ENCODE peak calls at places on chromosomes 13 and 19, in nine cellular contexts. One of them, this sample, is unnamed.

GRCh38 chr19:52494518-52494917 is 33.0 kb upstream of the ZNF808 start:
- DNase-seq in ovary: no peak
- DNase-seq in stomach: no peak
- DNase-seq in breast epithelium: no peak
- DNase-seq in esophagus squamous epithelium: no peak
- DNase-seq in tibial nerve: no peak
- DNase-seq in heart left ventricle: no peak
- DNase-seq in body of pancreas: no peak
- DNase-seq in transverse colon: no peak
- DNase-seq in this sample: no peak

GRCh38 chr13:59621791-59622190 is 541.9 kb downstream of the DIAPH3 start:
- DNase-seq in ovary: no peak
- DNase-seq in stomach: no peak
- DNase-seq in breast epithelium: no peak
- DNase-seq in esophagus squamous epithelium: no peak
- DNase-seq in tibial nerve: no peak
- DNase-seq in heart left ventricle: no peak
- DNase-seq in body of pancreas: no peak
- DNase-seq in transverse colon: no peak
- DNase-seq in this sample: no peak

GRCh38 chr13:34412295-34412694 is 529.8 kb upstream of the NBEA start:
- DNase-seq in ovary: no peak
- DNase-seq in stomach: no peak
- DNase-seq in breast epithelium: no peak
- DNase-seq in esophagus squamous epithelium: no peak
- DNase-seq in tibial nerve: no peak
- DNase-seq in heart left ventricle: no peak
- DNase-seq in body of pancreas: no peak
- DNase-seq in transverse colon: no peak
- DNase-seq in this sample: no peak

GRCh38 chr13:99605417-99606321 is 104.4 kb downstream of the TM9SF2 start:
- DNase-seq in ovary: peak; percentile 33
- DNase-seq in stomach: peak; percentile 50
- DNase-seq in breast epithelium: no peak
- DNase-seq in esophagus squamous epithelium: no peak
- DNase-seq in tibial nerve: no peak
- DNase-seq in heart left ventricle: peak; percentile 35
- DNase-seq in body of pancreas: peak; percentile 75
- DNase-seq in transverse colon: peak; percentile 75
- DNase-seq in this sample: peak; percentile 49

GRCh38 chr13:111874981-111875380 is 192.0 kb upstream of the SOX1 start:
- DNase-seq in ovary: no peak
- DNase-seq in stomach: no peak
- DNase-seq in breast epithelium: no peak
- DNase-seq in esophagus squamous epithelium: no peak
- DNase-seq in tibial nerve: no peak
- DNase-seq in heart left ventricle: no peak
- DNase-seq in body of pancreas: no peak
- DNase-seq in transverse colon: no peak
- DNase-seq in this sample: no peak

GRCh38 chr13:45321230-45321629 is 19.8 kb downstream of the TPT1 start:
- DNase-seq in ovary: no peak
- DNase-seq in stomach: no peak
- DNase-seq in breast epithelium: no peak
- DNase-seq in esophagus squamous epithelium: no peak
- DNase-seq in tibial nerve: no peak
- DNase-seq in heart left ventricle: no peak
- DNase-seq in body of pancreas: no peak
- DNase-seq in transverse colon: no peak
- DNase-seq in this sample: no peak

GRCh38 chr19:1264801-1265610 is 4.1 kb upstream of the CIRBP start:
- DNase-seq in ovary: peak; percentile 82
- DNase-seq in stomach: peak; percentile 73
- DNase-seq in breast epithelium: peak; percentile 79
- DNase-seq in esophagus squamous epithelium: no peak
- DNase-seq in tibial nerve: no peak
- DNase-seq in heart left ventricle: peak; percentile 81
- DNase-seq in body of pancreas: peak; percentile 84
- DNase-seq in transverse colon: peak; percentile 79
- DNase-seq in this sample: peak; percentile 63

GRCh38 chr13:51241720-51242119 is 19.5 kb downstream of the FAM124A start:
- DNase-seq in ovary: no peak
- DNase-seq in stomach: no peak
- DNase-seq in breast epithelium: peak; percentile 39
- DNase-seq in esophagus squamous epithelium: no peak
- DNase-seq in tibial nerve: no peak
- DNase-seq in heart left ventricle: no peak
- DNase-seq in body of pancreas: no peak
- DNase-seq in transverse colon: peak; percentile 19
- DNase-seq in this sample: no peak

GRCh38 chr13:98305670-98306069 is 128.6 kb upstream of the RNF113B start:
- DNase-seq in ovary: no peak
- DNase-seq in stomach: no peak
- DNase-seq in breast epithelium: no peak
- DNase-seq in esophagus squamous epithelium: no peak
- DNase-seq in tibial nerve: no peak
- DNase-seq in heart left ventricle: no peak
- DNase-seq in body of pancreas: no peak
- DNase-seq in transverse colon: no peak
- DNase-seq in this sample: no peak

GRCh38 chr19:4144666-4145261 is 8.7 kb upstream of the CREB3L3 start:
- DNase-seq in ovary: no peak
- DNase-seq in stomach: peak; percentile 32
- DNase-seq in breast epithelium: no peak
- DNase-seq in esophagus squamous epithelium: no peak
- DNase-seq in tibial nerve: no peak
- DNase-seq in heart left ventricle: no peak
- DNase-seq in body of pancreas: no peak
- DNase-seq in transverse colon: peak; percentile 71
- DNase-seq in this sample: no peak

GRCh38 chr13:21917046-21918010 is 246.5 kb downstream of the FGF9 start:
- DNase-seq in ovary: no peak
- DNase-seq in stomach: no peak
- DNase-seq in breast epithelium: no peak
- DNase-seq in esophagus squamous epithelium: no peak
- DNase-seq in tibial nerve: no peak
- DNase-seq in heart left ventricle: no peak
- DNase-seq in body of pancreas: no peak
- DNase-seq in transverse colon: no peak
- DNase-seq in this sample: no peak

GRCh38 chr19:13842294-13843103 is 34.4 kb upstream of the NANOS3 start:
- DNase-seq in ovary: peak; percentile 90
- DNase-seq in stomach: peak; percentile 85
- DNase-seq in breast epithelium: peak; percentile 90
- DNase-seq in esophagus squamous epithelium: no peak
- DNase-seq in tibial nerve: peak; percentile 88
- DNase-seq in heart left ventricle: peak; percentile 93
- DNase-seq in body of pancreas: peak; percentile 86
- DNase-seq in transverse colon: peak; percentile 88
- DNase-seq in this sample: peak; percentile 83

GRCh38 chr19:28498404-28498976 is 714.5 kb downstream of the UQCRFS1 start:
- DNase-seq in ovary: no peak
- DNase-seq in stomach: no peak
- DNase-seq in breast epithelium: no peak
- DNase-seq in esophagus squamous epithelium: no peak
- DNase-seq in tibial nerve: no peak
- DNase-seq in heart left ventricle: no peak
- DNase-seq in body of pancreas: no peak
- DNase-seq in transverse colon: no peak
- DNase-seq in this sample: no peak

GRCh38 chr13:49549289-49549688 is 36.1 kb downstream of the RCBTB1 start:
- DNase-seq in ovary: no peak
- DNase-seq in stomach: no peak
- DNase-seq in breast epithelium: no peak
- DNase-seq in esophagus squamous epithelium: no peak
- DNase-seq in tibial nerve: no peak
- DNase-seq in heart left ventricle: no peak
- DNase-seq in body of pancreas: peak; percentile 26
- DNase-seq in transverse colon: no peak
- DNase-seq in this sample: no peak

GRCh38 chr13:109989686-109990085 is 203.3 kb upstream of the IRS2 start:
- DNase-seq in ovary: no peak
- DNase-seq in stomach: no peak
- DNase-seq in breast epithelium: no peak
- DNase-seq in esophagus squamous epithelium: no peak
- DNase-seq in tibial nerve: no peak
- DNase-seq in heart left ventricle: no peak
- DNase-seq in body of pancreas: no peak
- DNase-seq in transverse colon: no peak
- DNase-seq in this sample: no peak

GRCh38 chr13:43057653-43058317 is 34.4 kb downstream of the DNAJC15 start:
- DNase-seq in ovary: no peak
- DNase-seq in stomach: no peak
- DNase-seq in breast epithelium: no peak
- DNase-seq in esophagus squamous epithelium: no peak
- DNase-seq in tibial nerve: no peak
- DNase-seq in heart left ventricle: peak; percentile 38
- DNase-seq in body of pancreas: no peak
- DNase-seq in transverse colon: no peak
- DNase-seq in this sample: no peak

GRCh38 chr13:22770891-22771290 is 409.9 kb upstream of the SGCG start:
- DNase-seq in ovary: no peak
- DNase-seq in stomach: no peak
- DNase-seq in breast epithelium: no peak
- DNase-seq in esophagus squamous epithelium: no peak
- DNase-seq in tibial nerve: no peak
- DNase-seq in heart left ventricle: no peak
- DNase-seq in body of pancreas: no peak
- DNase-seq in transverse colon: no peak
- DNase-seq in this sample: no peak

GRCh38 chr13:75399168-75399878 is 82.6 kb downstream of the TBC1D4 start:
- DNase-seq in ovary: no peak
- DNase-seq in stomach: no peak
- DNase-seq in breast epithelium: no peak
- DNase-seq in esophagus squamous epithelium: no peak
- DNase-seq in tibial nerve: no peak
- DNase-seq in heart left ventricle: no peak
- DNase-seq in body of pancreas: no peak
- DNase-seq in transverse colon: no peak
- DNase-seq in this sample: no peak

GRCh38 chr13:95643814-95644598 is 500 bp downstream of the DZIP1 start:
- DNase-seq in ovary: peak; percentile 32
- DNase-seq in stomach: no peak
- DNase-seq in breast epithelium: no peak
- DNase-seq in esophagus squamous epithelium: no peak
- DNase-seq in tibial nerve: no peak
- DNase-seq in heart left ventricle: peak; percentile 17
- DNase-seq in body of pancreas: peak; percentile 23
- DNase-seq in transverse colon: no peak
- DNase-seq in this sample: no peak
- H3K27me3 ChIP-seq in ovary: no peaks in the 10 kb centered on the region
- H3K27me3 ChIP-seq in stomach: peaks cover 59% of the 10 kb centered on the region
- H3K27me3 ChIP-seq in breast epithelium: peaks cover 21% of the 10 kb centered on the region
- H3K27me3 ChIP-seq in esophagus squamous epithelium: no peaks in the 10 kb centered on the region
- H3K27me3 ChIP-seq in tibial nerve: peaks cover 11% of the 10 kb centered on the region
- H3K27me3 ChIP-seq in heart left ventricle: peaks cover 5% of the 10 kb centered on the region
- H3K27me3 ChIP-seq in body of pancreas: no peaks in the 10 kb centered on the region
- H3K27me3 ChIP-seq in transverse colon: peaks cover 59% of the 10 kb centered on the region
- H3K27me3 ChIP-seq in this sample: peaks cover 10% of the 10 kb centered on the region

GRCh38 chr19:45705710-45706415 is 13.4 kb downstream of the QPCTL start:
- DNase-seq in ovary: no peak
- DNase-seq in stomach: no peak
- DNase-seq in breast epithelium: no peak
- DNase-seq in esophagus squamous epithelium: no peak
- DNase-seq in tibial nerve: no peak
- DNase-seq in heart left ventricle: no peak
- DNase-seq in body of pancreas: no peak
- DNase-seq in transverse colon: no peak
- DNase-seq in this sample: no peak
- TF ChIP-seq POLR2A in ovary: no peak
- TF ChIP-seq POLR2A in stomach: no peak
- TF ChIP-seq POLR2A in breast epithelium: no peak
- TF ChIP-seq POLR2A in esophagus squamous epithelium: no peak
- TF ChIP-seq POLR2A in tibial nerve: no peak
- TF ChIP-seq POLR2A in heart left ventricle: no peak
- TF ChIP-seq POLR2A in body of pancreas: no peak
- TF ChIP-seq POLR2A in transverse colon: no peak
- TF ChIP-seq POLR2A in this sample: no peak

DNA sequence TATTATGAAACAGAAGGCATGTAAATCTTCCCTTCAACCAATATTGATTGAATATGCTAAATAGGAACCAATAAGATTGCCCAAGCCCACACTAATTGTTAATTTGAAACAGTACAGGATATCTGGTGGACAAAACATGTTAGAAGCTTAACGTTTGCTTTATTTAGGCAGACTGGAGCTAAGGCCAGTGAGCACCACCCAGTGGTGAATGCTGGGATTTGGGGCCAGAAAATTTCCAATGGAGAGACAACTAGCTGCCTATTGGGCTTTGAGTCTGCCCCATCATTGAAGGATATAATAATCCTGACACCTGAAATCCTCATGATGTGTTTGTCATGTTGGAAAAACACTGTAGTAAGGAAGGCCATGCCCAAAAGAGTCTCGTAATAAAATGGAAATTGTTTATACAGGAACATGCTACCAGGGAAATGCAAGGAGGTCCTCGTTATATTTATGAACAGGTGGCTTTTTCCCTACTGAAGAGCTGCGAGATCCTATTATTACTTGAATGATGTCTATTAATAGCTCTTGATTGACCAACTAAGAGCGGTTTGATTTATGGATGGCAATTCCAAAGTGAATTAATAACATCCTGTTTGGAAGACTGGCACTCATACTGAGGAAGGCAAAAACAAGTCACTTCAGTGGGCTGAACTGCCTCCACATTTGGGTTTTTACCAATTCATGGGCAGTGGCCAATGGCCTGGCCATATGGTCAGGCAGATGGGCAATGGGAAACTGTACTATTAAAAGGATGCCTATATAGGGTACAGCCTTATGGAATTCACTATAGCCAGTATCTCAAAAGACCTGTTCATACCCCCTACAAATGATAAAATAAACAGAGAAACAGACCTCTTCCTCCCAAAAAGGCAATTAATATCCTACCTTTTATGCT is 8.7 kb downstream of the SIGLECL1 start:
- DNase-seq in ovary: no peak
- DNase-seq in stomach: no peak
- DNase-seq in breast epithelium: no peak
- DNase-seq in esophagus squamous epithelium: no peak
- DNase-seq in tibial nerve: no peak
- DNase-seq in heart left ventricle: peak; percentile 12
- DNase-seq in body of pancreas: no peak
- DNase-seq in transverse colon: no peak
- DNase-seq in this sample: peak; percentile 26
- H3K27ac ChIP-seq in ovary: no peak overlapping the region
- H3K27ac ChIP-seq in stomach: no peak overlapping the region
- H3K27ac ChIP-seq in breast epithelium: no peak overlapping the region
- H3K27ac ChIP-seq in esophagus squamous epithelium: no peak overlapping the region
- H3K27ac ChIP-seq in tibial nerve: no peak overlapping the region
- H3K27ac ChIP-seq in heart left ventricle: no peak overlapping the region
- H3K27ac ChIP-seq in body of pancreas: no peak overlapping the region
- H3K27ac ChIP-seq in transverse colon: no peak overlapping the region
- H3K27ac ChIP-seq in this sample: no peak overlapping the region

DNA sequence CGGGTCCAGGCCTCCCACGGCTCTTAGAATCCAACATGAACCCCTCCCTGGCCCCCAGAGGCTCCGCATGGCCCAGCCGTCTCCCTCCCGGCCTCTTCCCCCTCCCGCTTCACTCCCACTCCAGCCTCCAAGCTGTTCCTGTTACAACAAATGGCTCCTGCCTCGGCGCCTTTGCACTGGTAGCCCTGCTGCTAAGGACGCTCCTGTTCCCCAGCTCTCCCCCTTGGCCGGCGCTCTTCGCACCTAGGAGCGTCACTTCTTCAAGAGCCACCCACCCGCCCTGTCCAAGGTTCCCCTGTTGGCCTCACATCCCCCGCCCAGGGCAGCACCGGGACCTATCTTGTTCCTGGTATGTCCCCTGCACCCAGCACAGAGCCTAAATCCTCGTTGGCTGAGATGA is 9.4 kb downstream of the CCDC124 start:
- DNase-seq in ovary: no peak
- DNase-seq in stomach: no peak
- DNase-seq in breast epithelium: no peak
- DNase-seq in esophagus squamous epithelium: no peak
- DNase-seq in tibial nerve: no peak
- DNase-seq in heart left ventricle: no peak
- DNase-seq in body of pancreas: no peak
- DNase-seq in transverse colon: no peak
- DNase-seq in this sample: no peak
- H3K27me3 ChIP-seq in ovary: no peaks in the 10 kb centered on the region
- H3K27me3 ChIP-seq in stomach: no peaks in the 10 kb centered on the region
- H3K27me3 ChIP-seq in breast epithelium: no peaks in the 10 kb centered on the region
- H3K27me3 ChIP-seq in esophagus squamous epithelium: no peaks in the 10 kb centered on the region
- H3K27me3 ChIP-seq in tibial nerve: no peaks in the 10 kb centered on the region
- H3K27me3 ChIP-seq in heart left ventricle: no peaks in the 10 kb centered on the region
- H3K27me3 ChIP-seq in body of pancreas: no peaks in the 10 kb centered on the region
- H3K27me3 ChIP-seq in transverse colon: no peaks in the 10 kb centered on the region
- H3K27me3 ChIP-seq in this sample: no peaks in the 10 kb centered on the region